ENCODE peak calls at places on chromosomes 16 and 17, in ten cellular contexts. One of them, this sample, is unnamed.

GRCh38 chr16:75603241-75603640 is 19.8 kb downstream of the ADAT1 start:
- DNase-seq in Peyer's patch: no peak
- DNase-seq in upper lobe of left lung: no peak
- DNase-seq in tibial nerve: no peak
- DNase-seq in keratinocyte: no peak
- DNase-seq in activated B cell treated with CpG ODN at 0.5 μM for 24 hours: no peak
- DNase-seq in GM13976: no peak
- DNase-seq in glutamatergic neuron: no peak
- DNase-seq in OCI-LY7: no peak
- DNase-seq in CD4-positive, alpha-beta T cell: no peak
- DNase-seq in this sample: no peak

GRCh38 chr16:10136916-10137315 is 45.3 kb downstream of the GRIN2A start:
- DNase-seq in Peyer's patch: no peak
- DNase-seq in OCI-LY7: no peak
- DNase-seq in activated B cell treated with CpG ODN at 0.5 μM for 24 hours: no peak
- DNase-seq in tibial nerve: no peak
- DNase-seq in glutamatergic neuron: no peak
- DNase-seq in keratinocyte: no peak
- DNase-seq in GM13976: no peak
- DNase-seq in CD4-positive, alpha-beta T cell: no peak
- DNase-seq in upper lobe of left lung: no peak
- DNase-seq in this sample: no peak

GRCh38 chr17:80018917-80019651 is 16.6 kb downstream of the TBC1D16 start:
- DNase-seq in CD4-positive, alpha-beta T cell: no peak
- DNase-seq in upper lobe of left lung: no peak
- DNase-seq in activated B cell treated with CpG ODN at 0.5 μM for 24 hours: no peak
- DNase-seq in glutamatergic neuron: no peak
- DNase-seq in Peyer's patch: no peak
- DNase-seq in tibial nerve: no peak
- DNase-seq in keratinocyte: no peak
- DNase-seq in OCI-LY7: no peak
- DNase-seq in GM13976: no peak
- DNase-seq in this sample: no peak

GRCh38 chr16:81697321-81697885 is 81.7 kb upstream of the PLCG2 start:
- DNase-seq in tibial nerve: no peak
- DNase-seq in CD4-positive, alpha-beta T cell: peak
- DNase-seq in Peyer's patch: peak
- DNase-seq in glutamatergic neuron: no peak
- DNase-seq in keratinocyte: no peak
- DNase-seq in activated B cell treated with CpG ODN at 0.5 μM for 24 hours: no peak
- DNase-seq in OCI-LY7: peak
- DNase-seq in upper lobe of left lung: peak
- DNase-seq in GM13976: peak
- DNase-seq in this sample: no peak

GRCh38 chr16:68564367-68564985 is 25.4 kb downstream of the ZFP90 start:
- DNase-seq in keratinocyte: no peak
- DNase-seq in upper lobe of left lung: no peak
- DNase-seq in activated B cell treated with CpG ODN at 0.5 μM for 24 hours: no peak
- DNase-seq in Peyer's patch: no peak
- DNase-seq in GM13976: no peak
- DNase-seq in glutamatergic neuron: no peak
- DNase-seq in OCI-LY7: peak
- DNase-seq in tibial nerve: no peak
- DNase-seq in CD4-positive, alpha-beta T cell: no peak
- DNase-seq in this sample: no peak

GRCh38 chr16:56915311-56916105 is 16.4 kb upstream of the HERPUD1 start:
- DNase-seq in keratinocyte: no peak
- DNase-seq in activated B cell treated with CpG ODN at 0.5 μM for 24 hours: no peak
- DNase-seq in OCI-LY7: no peak
- DNase-seq in tibial nerve: peak
- DNase-seq in upper lobe of left lung: no peak
- DNase-seq in glutamatergic neuron: peak
- DNase-seq in Peyer's patch: no peak
- DNase-seq in CD4-positive, alpha-beta T cell: no peak
- DNase-seq in GM13976: no peak
- DNase-seq in this sample: no peak

GRCh38 chr17:44591223-44591622 is 33.9 kb downstream of the FZD2 start:
- DNase-seq in activated B cell treated with CpG ODN at 0.5 μM for 24 hours: no peak
- DNase-seq in Peyer's patch: no peak
- DNase-seq in keratinocyte: no peak
- DNase-seq in glutamatergic neuron: no peak
- DNase-seq in GM13976: no peak
- DNase-seq in OCI-LY7: no peak
- DNase-seq in CD4-positive, alpha-beta T cell: no peak
- DNase-seq in upper lobe of left lung: no peak
- DNase-seq in tibial nerve: no peak
- DNase-seq in this sample: no peak

GRCh38 chr17:59046192-59046591 is 60.5 kb downstream of the TRIM37 start:
- DNase-seq in activated B cell treated with CpG ODN at 0.5 μM for 24 hours: no peak
- DNase-seq in keratinocyte: no peak
- DNase-seq in glutamatergic neuron: no peak
- DNase-seq in CD4-positive, alpha-beta T cell: no peak
- DNase-seq in GM13976: no peak
- DNase-seq in OCI-LY7: no peak
- DNase-seq in upper lobe of left lung: no peak
- DNase-seq in tibial nerve: no peak
- DNase-seq in Peyer's patch: no peak
- DNase-seq in this sample: no peak

GRCh38 chr17:45132302-45132568 is at the start of gene PLCD3:
- DNase-seq in tibial nerve: no peak
- DNase-seq in Peyer's patch: no peak
- DNase-seq in keratinocyte: no peak
- DNase-seq in upper lobe of left lung: no peak
- DNase-seq in activated B cell treated with CpG ODN at 0.5 μM for 24 hours: no peak
- DNase-seq in glutamatergic neuron: no peak
- DNase-seq in CD4-positive, alpha-beta T cell: no peak
- DNase-seq in OCI-LY7: no peak
- DNase-seq in GM13976: no peak
- DNase-seq in this sample: no peak

GRCh38 chr16:22386976-22387375 is 12.6 kb upstream of the CDR2 start:
- DNase-seq in activated B cell treated with CpG ODN at 0.5 μM for 24 hours: no peak
- DNase-seq in tibial nerve: no peak
- DNase-seq in GM13976: no peak
- DNase-seq in glutamatergic neuron: no peak
- DNase-seq in OCI-LY7: no peak
- DNase-seq in Peyer's patch: no peak
- DNase-seq in upper lobe of left lung: no peak
- DNase-seq in keratinocyte: no peak
- DNase-seq in CD4-positive, alpha-beta T cell: no peak
- DNase-seq in this sample: no peak

GRCh38 chr17:48577946-48578615 is at the start of gene HOXB4:
- DNase-seq in keratinocyte: no peak
- DNase-seq in GM13976: peak
- DNase-seq in Peyer's patch: peak
- DNase-seq in OCI-LY7: peak
- DNase-seq in CD4-positive, alpha-beta T cell: peak
- DNase-seq in activated B cell treated with CpG ODN at 0.5 μM for 24 hours: peak
- DNase-seq in upper lobe of left lung: peak
- DNase-seq in glutamatergic neuron: peak
- DNase-seq in tibial nerve: peak
- DNase-seq in this sample: no peak

GRCh38 chr17:81376946-81377733 is 18.1 kb upstream of the BAHCC1 start:
- DNase-seq in upper lobe of left lung: no peak
- DNase-seq in GM13976: no peak
- DNase-seq in activated B cell treated with CpG ODN at 0.5 μM for 24 hours: no peak
- DNase-seq in CD4-positive, alpha-beta T cell: no peak
- DNase-seq in Peyer's patch: no peak
- DNase-seq in OCI-LY7: no peak
- DNase-seq in keratinocyte: no peak
- DNase-seq in glutamatergic neuron: no peak
- DNase-seq in tibial nerve: no peak
- DNase-seq in this sample: no peak

GRCh38 chr16:28218109-28218508 is 6.3 kb upstream of the XPO6 start:
- DNase-seq in CD4-positive, alpha-beta T cell: peak
- DNase-seq in glutamatergic neuron: no peak
- DNase-seq in Peyer's patch: no peak
- DNase-seq in keratinocyte: no peak
- DNase-seq in tibial nerve: no peak
- DNase-seq in upper lobe of left lung: peak
- DNase-seq in OCI-LY7: peak
- DNase-seq in GM13976: peak
- DNase-seq in activated B cell treated with CpG ODN at 0.5 μM for 24 hours: no peak
- DNase-seq in this sample: no peak

GRCh38 chr16:53899471-53899870 is 195.5 kb downstream of the FTO start:
- DNase-seq in GM13976: no peak
- DNase-seq in upper lobe of left lung: no peak
- DNase-seq in CD4-positive, alpha-beta T cell: no peak
- DNase-seq in Peyer's patch: no peak
- DNase-seq in tibial nerve: no peak
- DNase-seq in activated B cell treated with CpG ODN at 0.5 μM for 24 hours: no peak
- DNase-seq in keratinocyte: no peak
- DNase-seq in glutamatergic neuron: no peak
- DNase-seq in OCI-LY7: no peak
- DNase-seq in this sample: no peak

GRCh38 chr17:80474231-80474932 is 2.0 kb downstream of the NPTX1 start:
- DNase-seq in GM13976: no peak
- DNase-seq in Peyer's patch: no peak
- DNase-seq in upper lobe of left lung: no peak
- DNase-seq in activated B cell treated with CpG ODN at 0.5 μM for 24 hours: no peak
- DNase-seq in tibial nerve: no peak
- DNase-seq in keratinocyte: no peak
- DNase-seq in OCI-LY7: peak
- DNase-seq in glutamatergic neuron: no peak
- DNase-seq in CD4-positive, alpha-beta T cell: no peak
- DNase-seq in this sample: no peak

GRCh38 chr17:78459696-78460095 is 81.2 kb downstream of the PGS1 start:
- DNase-seq in Peyer's patch: no peak
- DNase-seq in upper lobe of left lung: no peak
- DNase-seq in GM13976: no peak
- DNase-seq in activated B cell treated with CpG ODN at 0.5 μM for 24 hours: no peak
- DNase-seq in CD4-positive, alpha-beta T cell: no peak
- DNase-seq in tibial nerve: no peak
- DNase-seq in OCI-LY7: no peak
- DNase-seq in glutamatergic neuron: no peak
- DNase-seq in keratinocyte: no peak
- DNase-seq in this sample: no peak

GRCh38 chr17:77373298-77374169 is 232.8 kb downstream of the SEC14L1 start:
- DNase-seq in tibial nerve: peak
- DNase-seq in GM13976: no peak
- DNase-seq in keratinocyte: no peak
- DNase-seq in glutamatergic neuron: peak
- DNase-seq in activated B cell treated with CpG ODN at 0.5 μM for 24 hours: peak
- DNase-seq in OCI-LY7: peak
- DNase-seq in upper lobe of left lung: no peak
- DNase-seq in CD4-positive, alpha-beta T cell: no peak
- DNase-seq in Peyer's patch: no peak
- DNase-seq in this sample: no peak

GRCh38 chr17:4513113-4514032 is 14.7 kb downstream of the SPNS2 start:
- DNase-seq in GM13976: no peak
- DNase-seq in upper lobe of left lung: no peak
- DNase-seq in Peyer's patch: no peak
- DNase-seq in keratinocyte: no peak
- DNase-seq in tibial nerve: no peak
- DNase-seq in glutamatergic neuron: no peak
- DNase-seq in activated B cell treated with CpG ODN at 0.5 μM for 24 hours: no peak
- DNase-seq in OCI-LY7: no peak
- DNase-seq in CD4-positive, alpha-beta T cell: no peak
- DNase-seq in this sample: no peak
- TF ChIP-seq CTCF in GM13976: no peak
- TF ChIP-seq CTCF in upper lobe of left lung: no peak
- TF ChIP-seq CTCF in Peyer's patch: no peak
- TF ChIP-seq CTCF in keratinocyte: peak
- TF ChIP-seq CTCF in tibial nerve: no peak
- TF ChIP-seq CTCF in glutamatergic neuron: no peak
- TF ChIP-seq CTCF in activated B cell treated with CpG ODN at 0.5 μM for 24 hours: no peak
- TF ChIP-seq CTCF in OCI-LY7: no peak
- TF ChIP-seq CTCF in CD4-positive, alpha-beta T cell: no peak
- TF ChIP-seq CTCF in this sample: no peak

GRCh38 chr17:50904522-50905459 is 38.6 kb upstream of the TOB1 start:
- DNase-seq in CD4-positive, alpha-beta T cell: no peak
- DNase-seq in GM13976: no peak
- DNase-seq in activated B cell treated with CpG ODN at 0.5 μM for 24 hours: no peak
- DNase-seq in keratinocyte: no peak
- DNase-seq in OCI-LY7: peak
- DNase-seq in glutamatergic neuron: no peak
- DNase-seq in tibial nerve: no peak
- DNase-seq in Peyer's patch: peak
- DNase-seq in upper lobe of left lung: peak
- DNase-seq in this sample: no peak
- TF ChIP-seq CTCF in CD4-positive, alpha-beta T cell: no peak
- TF ChIP-seq CTCF in GM13976: no peak
- TF ChIP-seq CTCF in activated B cell treated with CpG ODN at 0.5 μM for 24 hours: no peak
- TF ChIP-seq CTCF in keratinocyte: no peak
- TF ChIP-seq CTCF in OCI-LY7: no peak
- TF ChIP-seq CTCF in glutamatergic neuron: no peak
- TF ChIP-seq CTCF in tibial nerve: no peak
- TF ChIP-seq CTCF in Peyer's patch: no peak
- TF ChIP-seq CTCF in upper lobe of left lung: no peak
- TF ChIP-seq CTCF in this sample: no peak

GRCh38 chr17:19945009-19945650 is 32.5 kb downstream of the AKAP10 start:
- DNase-seq in keratinocyte: no peak
- DNase-seq in OCI-LY7: no peak
- DNase-seq in upper lobe of left lung: no peak
- DNase-seq in GM13976: no peak
- DNase-seq in CD4-positive, alpha-beta T cell: no peak
- DNase-seq in glutamatergic neuron: no peak
- DNase-seq in Peyer's patch: no peak
- DNase-seq in tibial nerve: no peak
- DNase-seq in activated B cell treated with CpG ODN at 0.5 μM for 24 hours: no peak
- DNase-seq in this sample: no peak

GRCh38 chr17:19943599-19943998 is 34.0 kb downstream of the AKAP10 start:
- DNase-seq in glutamatergic neuron: no peak
- DNase-seq in CD4-positive, alpha-beta T cell: no peak
- DNase-seq in activated B cell treated with CpG ODN at 0.5 μM for 24 hours: no peak
- DNase-seq in tibial nerve: no peak
- DNase-seq in GM13976: no peak
- DNase-seq in OCI-LY7: no peak
- DNase-seq in Peyer's patch: no peak
- DNase-seq in upper lobe of left lung: no peak
- DNase-seq in keratinocyte: no peak
- DNase-seq in this sample: no peak

GRCh38 chr17:19946921-19947320 is 30.7 kb downstream of the AKAP10 start:
- DNase-seq in Peyer's patch: no peak
- DNase-seq in upper lobe of left lung: no peak
- DNase-seq in activated B cell treated with CpG ODN at 0.5 μM for 24 hours: no peak
- DNase-seq in tibial nerve: no peak
- DNase-seq in keratinocyte: no peak
- DNase-seq in CD4-positive, alpha-beta T cell: no peak
- DNase-seq in glutamatergic neuron: no peak
- DNase-seq in OCI-LY7: no peak
- DNase-seq in GM13976: no peak
- DNase-seq in this sample: no peak

GRCh38 chr17:19943026-19943425 is 34.6 kb downstream of the AKAP10 start:
- DNase-seq in glutamatergic neuron: no peak
- DNase-seq in CD4-positive, alpha-beta T cell: no peak
- DNase-seq in keratinocyte: no peak
- DNase-seq in GM13976: no peak
- DNase-seq in upper lobe of left lung: no peak
- DNase-seq in OCI-LY7: no peak
- DNase-seq in tibial nerve: no peak
- DNase-seq in activated B cell treated with CpG ODN at 0.5 μM for 24 hours: no peak
- DNase-seq in Peyer's patch: no peak
- DNase-seq in this sample: no peak

GRCh38 chr17:19948100-19948943 is 29.3 kb downstream of the AKAP10 start:
- DNase-seq in keratinocyte: no peak
- DNase-seq in GM13976: no peak
- DNase-seq in CD4-positive, alpha-beta T cell: no peak
- DNase-seq in tibial nerve: no peak
- DNase-seq in OCI-LY7: no peak
- DNase-seq in upper lobe of left lung: no peak
- DNase-seq in Peyer's patch: no peak
- DNase-seq in glutamatergic neuron: no peak
- DNase-seq in activated B cell treated with CpG ODN at 0.5 μM for 24 hours: no peak
- DNase-seq in this sample: no peak
- TF ChIP-seq CTCF in keratinocyte: no peak
- TF ChIP-seq CTCF in GM13976: no peak
- TF ChIP-seq CTCF in CD4-positive, alpha-beta T cell: no peak
- TF ChIP-seq CTCF in tibial nerve: no peak
- TF ChIP-seq CTCF in OCI-LY7: no peak
- TF ChIP-seq CTCF in upper lobe of left lung: no peak
- TF ChIP-seq CTCF in Peyer's patch: no peak
- TF ChIP-seq CTCF in glutamatergic neuron: no peak
- TF ChIP-seq CTCF in activated B cell treated with CpG ODN at 0.5 μM for 24 hours: no peak
- TF ChIP-seq CTCF in this sample: peak

GRCh38 chr17:21400816-21401593 is 24.8 kb downstream of the KCNJ12 start:
- DNase-seq in tibial nerve: no peak
- DNase-seq in CD4-positive, alpha-beta T cell: no peak
- DNase-seq in glutamatergic neuron: no peak
- DNase-seq in Peyer's patch: no peak
- DNase-seq in activated B cell treated with CpG ODN at 0.5 μM for 24 hours: no peak
- DNase-seq in GM13976: no peak
- DNase-seq in keratinocyte: no peak
- DNase-seq in OCI-LY7: no peak
- DNase-seq in upper lobe of left lung: no peak
- DNase-seq in this sample: no peak
- TF ChIP-seq CTCF in tibial nerve: no peak
- TF ChIP-seq CTCF in CD4-positive, alpha-beta T cell: no peak
- TF ChIP-seq CTCF in glutamatergic neuron: no peak
- TF ChIP-seq CTCF in Peyer's patch: no peak
- TF ChIP-seq CTCF in activated B cell treated with CpG ODN at 0.5 μM for 24 hours: no peak
- TF ChIP-seq CTCF in GM13976: no peak
- TF ChIP-seq CTCF in keratinocyte: no peak
- TF ChIP-seq CTCF in OCI-LY7: no peak
- TF ChIP-seq CTCF in upper lobe of left lung: no peak
- TF ChIP-seq CTCF in this sample: no peak

This sample was measured in type B pancreatic cell.